ENCODE peak calls at places on chromosome 3, in seven cellular contexts. S is mucosa of descending colon; L is NCI-H1092 treated with DMSO at 0.1 percent for 48 hours; N is stimulated activated CD4-positive, alpha-beta T cell treated with anti-CD3 and anti-CD28 coated beads, Interleukin-12 subunit alpha, Interleukin-12 subunit beta, amount 100 ng/mL, for 24 hours; B is dorsolateral prefrontal cortex; R is activated T-helper 1 cell treated with anti-CD3 and anti-CD28 coated beads, Interleukin-2, amount 50 U/mL, for 16 hours; X is NCI-H1930. W is an unnamed sample.
A peak's percentile ranks its signal among the peaks of the same experiment; 100 is the strongest.

GRCh38 chr3:55267206-55267930 is 219.7 kb downstream of the WNT5A start:
- DNase-seq in R (no peak), B (no peak), N (no peak), S (no peak), L (no peak), X (no peak), W (no peak)

GRCh38 chr3:27642796-27643195 is 79.3 kb downstream of the EOMES start:
- DNase-seq in S (no peak), L (no peak), N (no peak), B (no peak), R (no peak), X (no peak), W (no peak)

GRCh38 chr3:124318014-124318413 is 326.1 kb upstream of the ROPN1 start:
- DNase-seq in R (no peak), X (no peak), B (no peak), N (no peak), S (no peak), L (no peak), W (no peak)

GRCh38 chr3:50675179-50676030 is 678 bp downstream of the DOCK3 start:
- DNase-seq in R (peak; percentile 51), S (peak; percentile 51), X (peak; percentile 21), B (peak; percentile 73), N (no peak), L (peak; percentile 21), W (no peak)

GRCh38 chr3:30604566-30604965 is 1.8 kb upstream of the TGFBR2 start:
- DNase-seq in X (no peak), N (no peak), S (no peak), R (no peak), L (no peak), B (no peak), W (no peak)

GRCh38 chr3:155683321-155683720 is 61.5 kb downstream of the PLCH1 start:
- DNase-seq in X (no peak), L (no peak), N (no peak), B (no peak), R (no peak), S (no peak), W (no peak)

GRCh38 chr3:86254480-86254879 is 736.5 kb downstream of the VGLL3 start:
- DNase-seq in X (no peak), L (no peak), R (no peak), S (peak; percentile 3), N (no peak), B (no peak), W (no peak)

GRCh38 chr3:195081242-195081963 is 189.6 kb downstream of the XXYLT1 start:
- DNase-seq in X (no peak), N (no peak), S (peak; percentile 21), B (no peak), R (no peak), L (no peak), W (no peak)

GRCh38 chr3:169811606-169812123 is 1.0 kb upstream of the LRRIQ4 start:
- DNase-seq in S (no peak), B (peak; percentile 31), X (peak; percentile 14), R (no peak), L (peak; percentile 74), N (no peak), W (no peak)